ENCODE peak calls at places on chromosome 20, in seven cellular contexts. Y is A549; U is T-cell; I is IMR-90; H is stimulated activated memory B cell treated with anti-CD40 and anti-IgM and Interleukin-4, amounts not matched to agents 10 μg/mL and 1 μg/mL and 100 μg/mL, for 72 hours; Z is activated B cell treated with CpG ODN at 0.5 μM for 24 hours; B is PC-3. A is an unnamed sample.

GRCh38 chr20:25489221-25489863 is 81.9 kb downstream of the GINS1 start:
- ATAC-seq in Y (no peak), U (no peak), I (no peak), H (no peak), Z (no peak), B (no peak), A (no peak)

GRCh38 chr20:6081236-6081635 is 27.4 kb upstream of the LRRN4 start:
- ATAC-seq in Y (no peak), U (no peak), I (peak), H (no peak), Z (no peak), B (peak), A (peak)

GRCh38 chr20:32355417-32355841 is 2.7 kb upstream of the ASXL1 start:
- ATAC-seq in Y (no peak), U (no peak), I (no peak), H (peak), Z (peak), B (no peak), A (no peak)

GRCh38 chr20:51437182-51437923 is 105.2 kb downstream of the NFATC2 start:
- ATAC-seq in Y (no peak), U (no peak), I (no peak), H (no peak), Z (no peak), B (no peak), A (no peak)

GRCh38 chr20:9838035-9838377 is 870 bp downstream of the PAK5 start:
- ATAC-seq in Y (peak), U (no peak), I (no peak), H (no peak), Z (no peak), B (no peak), A (no peak)

GRCh38 chr20:7993703-7994102 is 25.9 kb downstream of the TMX4 start:
- ATAC-seq in Y (no peak), U (no peak), I (no peak), H (no peak), Z (no peak), B (no peak), A (no peak)

GRCh38 chr20:23657202-23657601 is 19.4 kb upstream of the CST3 start:
- ATAC-seq in Y (no peak), U (no peak), I (no peak), H (no peak), Z (no peak), B (no peak), A (no peak)

GRCh38 chr20:32091888-32092346 is 17.6 kb upstream of the TM9SF4 start:
- ATAC-seq in Y (peak), U (peak), I (peak), H (peak), Z (peak), B (peak), A (peak)

GRCh38 chr20:32052792-32053362 is 835 bp downstream of the HCK start:
- ATAC-seq in Y (peak), U (no peak), I (no peak), H (peak), Z (peak), B (no peak), A (peak)

GRCh38 chr20:57317789-57318371 is 11.7 kb upstream of the SPO11 start:
- ATAC-seq in Y (no peak), U (no peak), I (no peak), H (no peak), Z (no peak), B (no peak), A (peak)

GRCh38 chr20:20367681-20368413 is at the start of gene INSM1:
- ATAC-seq in Y (no peak), U (no peak), I (no peak), H (peak), Z (no peak), B (no peak), A (no peak)

GRCh38 chr20:33578510-33578909 is 83.6 kb upstream of the C20orf144 start:
- ATAC-seq in Y (no peak), U (no peak), I (no peak), H (no peak), Z (no peak), B (no peak), A (no peak)

GRCh38 chr20:58436868-58437645 is 48.0 kb downstream of the VAPB start:
- ATAC-seq in Y (peak), U (no peak), I (no peak), H (no peak), Z (no peak), B (no peak), A (no peak)

GRCh38 chr20:36231331-36231730 is 4.9 kb upstream of the AAR2 start:
- ATAC-seq in Y (no peak), U (no peak), I (no peak), H (no peak), Z (no peak), B (no peak), A (no peak)

GRCh38 chr20:48858075-48858790 is 30.4 kb upstream of the PREX1 start:
- ATAC-seq in Y (no peak), U (no peak), I (no peak), H (no peak), Z (no peak), B (no peak), A (no peak)

GRCh38 chr20:56893206-56893605 is 264.1 kb downstream of the TFAP2C start:
- ATAC-seq in Y (no peak), U (peak), I (no peak), H (no peak), Z (no peak), B (no peak), A (no peak)

GRCh38 chr20:49635171-49635570 is 67.2 kb upstream of the PTGIS start:
- ATAC-seq in Y (no peak), U (no peak), I (no peak), H (no peak), Z (no peak), B (no peak), A (no peak)

GRCh38 chr20:24007073-24007595 is 18.6 kb upstream of the GGTLC1 start:
- ATAC-seq in Y (no peak), U (no peak), I (no peak), H (no peak), Z (no peak), B (no peak), A (no peak)

GRCh38 chr20:1474817-1475603 is 8.4 kb upstream of the NSFL1C start:
- ATAC-seq in Y (peak), U (no peak), I (no peak), H (no peak), Z (no peak), B (peak), A (peak)

GRCh38 chr20:59299961-59300340 is 460 bp upstream of the EDN3 start:
- ATAC-seq in Y (peak), U (no peak), I (no peak), H (no peak), Z (no peak), B (no peak), A (peak)

GRCh38 chr20:31642837-31643236 is 5.1 kb downstream of the COX4I2 start:
- ATAC-seq in Y (no peak), U (no peak), I (no peak), H (no peak), Z (no peak), B (no peak), A (no peak)

GRCh38 chr20:62065669-62066338 is at the start of gene TAF4:
- ATAC-seq in Y (peak), U (peak), I (peak), H (peak), Z (peak), B (peak), A (peak)

GRCh38 chr20:57468523-57469417 is 56.2 kb downstream of the CTCFL start:
- ATAC-seq in Y (no peak), U (no peak), I (no peak), H (peak), Z (peak), B (no peak), A (no peak)

GRCh38 chr20:20666359-20666758 is 46.1 kb downstream of the RALGAPA2 start:
- ATAC-seq in Y (no peak), U (no peak), I (no peak), H (no peak), Z (no peak), B (no peak), A (no peak)

GRCh38 chr20:25382704-25383370 is 7.8 kb downstream of the ABHD12 start:
- ATAC-seq in Y (no peak), U (no peak), I (no peak), H (no peak), Z (no peak), B (no peak), A (no peak)

GRCh38 chr20:64145458-64146300 is 18.6 kb upstream of the MYT1 start:
- ATAC-seq in Y (peak), U (no peak), I (no peak), H (no peak), Z (no peak), B (no peak), A (no peak)

GRCh38 chr20:10453241-10453640 is 18.1 kb downstream of the SLX4IP start:
- ATAC-seq in Y (peak), U (peak), I (no peak), H (peak), Z (peak), B (no peak), A (no peak)

GRCh38 chr20:16589623-16590022 is 16.4 kb upstream of the KIF16B start:
- ATAC-seq in Y (peak), U (no peak), I (no peak), H (no peak), Z (no peak), B (no peak), A (no peak)

GRCh38 chr20:50689864-50690263 is 1.5 kb downstream of the RIPOR3 start:
- ATAC-seq in Y (peak), U (no peak), I (no peak), H (no peak), Z (no peak), B (no peak), A (no peak)

A was measured in esophagus mucosa.